ENCODE peak calls at places on chromosomes 2 and 18, in nine cellular contexts. One of them, this sample, is unnamed.

GRCh38 chr18:58496937-58497336 is 132.0 kb downstream of the ALPK2 start:
- DNase-seq in body of pancreas: no peak
- DNase-seq in epithelial cell of proximal tubule: no peak
- DNase-seq in A549: peak; percentile 8
- DNase-seq in endothelial cell: peak; percentile 46
- DNase-seq in brain microvascular endothelial cell: no peak
- DNase-seq in fibroblast of villous mesenchyme: no peak
- DNase-seq in cardiac muscle cell: no peak
- DNase-seq in PC-9: no peak
- DNase-seq in this sample: no peak

GRCh38 chr2:44805391-44805790 is 136.1 kb upstream of the SIX3 start:
- DNase-seq in body of pancreas: no peak
- DNase-seq in epithelial cell of proximal tubule: no peak
- DNase-seq in A549: no peak
- DNase-seq in endothelial cell: no peak
- DNase-seq in brain microvascular endothelial cell: no peak
- DNase-seq in fibroblast of villous mesenchyme: no peak
- DNase-seq in cardiac muscle cell: no peak
- DNase-seq in PC-9: no peak
- DNase-seq in this sample: no peak

GRCh38 chr2:36032046-36032445 is 323.5 kb upstream of the CRIM1 start:
- DNase-seq in body of pancreas: no peak
- DNase-seq in epithelial cell of proximal tubule: no peak
- DNase-seq in A549: no peak
- DNase-seq in endothelial cell: no peak
- DNase-seq in brain microvascular endothelial cell: no peak
- DNase-seq in fibroblast of villous mesenchyme: no peak
- DNase-seq in cardiac muscle cell: no peak
- DNase-seq in PC-9: no peak
- DNase-seq in this sample: no peak

GRCh38 chr2:28286678-28287077 is 106.0 kb upstream of the FOSL2 start:
- DNase-seq in body of pancreas: no peak
- DNase-seq in epithelial cell of proximal tubule: no peak
- DNase-seq in A549: no peak
- DNase-seq in endothelial cell: no peak
- DNase-seq in brain microvascular endothelial cell: peak; percentile 25
- DNase-seq in fibroblast of villous mesenchyme: peak; percentile 52
- DNase-seq in cardiac muscle cell: no peak
- DNase-seq in PC-9: no peak
- DNase-seq in this sample: no peak

GRCh38 chr18:297936-298335 is 30.1 kb upstream of the THOC1 start:
- DNase-seq in body of pancreas: no peak
- DNase-seq in epithelial cell of proximal tubule: no peak
- DNase-seq in A549: no peak
- DNase-seq in endothelial cell: no peak
- DNase-seq in brain microvascular endothelial cell: no peak
- DNase-seq in fibroblast of villous mesenchyme: no peak
- DNase-seq in cardiac muscle cell: no peak
- DNase-seq in PC-9: no peak
- DNase-seq in this sample: no peak

GRCh38 chr2:108941161-108941665 is 47.8 kb downstream of the EDAR start:
- DNase-seq in body of pancreas: no peak
- DNase-seq in epithelial cell of proximal tubule: no peak
- DNase-seq in A549: no peak
- DNase-seq in endothelial cell: no peak
- DNase-seq in brain microvascular endothelial cell: no peak
- DNase-seq in fibroblast of villous mesenchyme: no peak
- DNase-seq in cardiac muscle cell: no peak
- DNase-seq in PC-9: no peak
- DNase-seq in this sample: no peak

GRCh38 chr18:24271381-24272331 is 126.0 kb downstream of the OSBPL1A start:
- DNase-seq in body of pancreas: peak; percentile 85
- DNase-seq in epithelial cell of proximal tubule: no peak
- DNase-seq in A549: peak; percentile 56
- DNase-seq in endothelial cell: peak; percentile 73
- DNase-seq in brain microvascular endothelial cell: peak; percentile 63
- DNase-seq in fibroblast of villous mesenchyme: peak; percentile 76
- DNase-seq in cardiac muscle cell: peak; percentile 85
- DNase-seq in PC-9: peak; percentile 61
- DNase-seq in this sample: no peak

GRCh38 chr2:239779592-239779983 is 245.6 kb downstream of the NDUFA10 start:
- DNase-seq in body of pancreas: no peak
- DNase-seq in epithelial cell of proximal tubule: no peak
- DNase-seq in A549: no peak
- DNase-seq in endothelial cell: no peak
- DNase-seq in brain microvascular endothelial cell: no peak
- DNase-seq in fibroblast of villous mesenchyme: no peak
- DNase-seq in cardiac muscle cell: no peak
- DNase-seq in PC-9: no peak
- DNase-seq in this sample: no peak

GRCh38 chr2:20164734-20165242 is 60.1 kb downstream of the SDC1 start:
- DNase-seq in body of pancreas: no peak
- DNase-seq in epithelial cell of proximal tubule: no peak
- DNase-seq in A549: no peak
- DNase-seq in endothelial cell: no peak
- DNase-seq in brain microvascular endothelial cell: no peak
- DNase-seq in fibroblast of villous mesenchyme: no peak
- DNase-seq in cardiac muscle cell: peak; percentile 50
- DNase-seq in PC-9: no peak
- DNase-seq in this sample: no peak

GRCh38 chr2:207015901-207016300 is 76.6 kb downstream of the CPO start:
- DNase-seq in body of pancreas: no peak
- DNase-seq in epithelial cell of proximal tubule: no peak
- DNase-seq in A549: no peak
- DNase-seq in endothelial cell: no peak
- DNase-seq in brain microvascular endothelial cell: no peak
- DNase-seq in fibroblast of villous mesenchyme: no peak
- DNase-seq in cardiac muscle cell: no peak
- DNase-seq in PC-9: no peak
- DNase-seq in this sample: no peak

GRCh38 chr2:179410552-179411356 is 146.1 kb upstream of the SESTD1 start:
- DNase-seq in body of pancreas: peak; percentile 67
- DNase-seq in epithelial cell of proximal tubule: no peak
- DNase-seq in A549: peak; percentile 13
- DNase-seq in endothelial cell: peak; percentile 47
- DNase-seq in brain microvascular endothelial cell: peak; percentile 73
- DNase-seq in fibroblast of villous mesenchyme: peak; percentile 64
- DNase-seq in cardiac muscle cell: peak; percentile 79
- DNase-seq in PC-9: peak; percentile 50
- DNase-seq in this sample: no peak

GRCh38 chr18:13579874-13580273 is 146.5 kb downstream of the FAM210A start:
- DNase-seq in body of pancreas: no peak
- DNase-seq in epithelial cell of proximal tubule: no peak
- DNase-seq in A549: no peak
- DNase-seq in endothelial cell: no peak
- DNase-seq in brain microvascular endothelial cell: no peak
- DNase-seq in fibroblast of villous mesenchyme: no peak
- DNase-seq in cardiac muscle cell: no peak
- DNase-seq in PC-9: no peak
- DNase-seq in this sample: no peak

GRCh38 chr2:25491966-25492532 is 150.3 kb upstream of the DNMT3A start:
- DNase-seq in body of pancreas: no peak
- DNase-seq in epithelial cell of proximal tubule: no peak
- DNase-seq in A549: peak; percentile 28
- DNase-seq in endothelial cell: no peak
- DNase-seq in brain microvascular endothelial cell: no peak
- DNase-seq in fibroblast of villous mesenchyme: peak; percentile 83
- DNase-seq in cardiac muscle cell: peak; percentile 64
- DNase-seq in PC-9: peak; percentile 63
- DNase-seq in this sample: no peak

GRCh38 chr2:119196301-119197124 is 27.1 kb upstream of the STEAP3 start:
- DNase-seq in body of pancreas: no peak
- DNase-seq in epithelial cell of proximal tubule: no peak
- DNase-seq in A549: no peak
- DNase-seq in endothelial cell: peak; percentile 45
- DNase-seq in brain microvascular endothelial cell: no peak
- DNase-seq in fibroblast of villous mesenchyme: no peak
- DNase-seq in cardiac muscle cell: peak; percentile 19
- DNase-seq in PC-9: peak; percentile 53
- DNase-seq in this sample: no peak

GRCh38 chr2:223860809-223861738 is 23.7 kb upstream of the AP1S3 start:
- DNase-seq in body of pancreas: peak; percentile 82
- DNase-seq in epithelial cell of proximal tubule: peak; percentile 86
- DNase-seq in A549: peak; percentile 85
- DNase-seq in endothelial cell: no peak
- DNase-seq in brain microvascular endothelial cell: peak; percentile 74
- DNase-seq in fibroblast of villous mesenchyme: peak; percentile 88
- DNase-seq in cardiac muscle cell: peak; percentile 92
- DNase-seq in PC-9: peak; percentile 98
- DNase-seq in this sample: no peak

GRCh38 chr2:68320118-68320641 is 431 bp upstream of the CNRIP1 start:
- DNase-seq in body of pancreas: peak; percentile 3
- DNase-seq in epithelial cell of proximal tubule: no peak
- DNase-seq in A549: no peak
- DNase-seq in endothelial cell: peak; percentile 30
- DNase-seq in brain microvascular endothelial cell: no peak
- DNase-seq in fibroblast of villous mesenchyme: no peak
- DNase-seq in cardiac muscle cell: no peak
- DNase-seq in PC-9: no peak
- DNase-seq in this sample: no peak

DNA sequence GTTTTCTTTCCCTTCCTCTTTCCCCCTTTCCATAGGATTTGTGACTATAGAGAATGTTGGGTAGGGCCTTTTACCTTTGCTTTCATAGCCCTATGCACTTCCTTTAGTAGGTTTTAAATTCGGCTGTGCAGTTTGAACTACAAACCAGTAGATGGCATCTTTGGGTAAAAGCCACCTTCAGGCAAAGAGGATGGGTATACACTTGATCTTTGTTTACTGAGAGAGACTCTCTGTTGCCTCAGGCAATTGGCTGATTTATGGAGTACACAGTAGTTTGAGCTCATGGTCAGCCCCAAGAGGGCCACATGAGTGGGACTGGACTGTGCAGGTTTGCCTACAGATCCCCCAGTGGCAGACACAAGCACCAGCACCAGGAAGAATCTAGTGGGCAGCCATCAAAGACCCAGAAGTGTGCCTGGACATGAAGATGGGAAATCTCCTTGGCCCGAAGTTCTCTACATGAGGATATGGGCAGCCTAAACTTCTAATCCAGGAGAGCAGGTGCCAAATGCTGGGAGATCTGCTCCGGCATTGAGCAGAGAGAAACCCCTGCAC is 1304.3 kb upstream of the DDX18 start:
- DNase-seq in body of pancreas: no peak
- DNase-seq in epithelial cell of proximal tubule: no peak
- DNase-seq in A549: no peak
- DNase-seq in endothelial cell: peak; percentile 17
- DNase-seq in brain microvascular endothelial cell: no peak
- DNase-seq in fibroblast of villous mesenchyme: no peak
- DNase-seq in cardiac muscle cell: peak; percentile 14
- DNase-seq in PC-9: peak; percentile 37
- DNase-seq in this sample: no peak
- TF ChIP-seq CTCF in body of pancreas: no peak
- TF ChIP-seq CTCF in epithelial cell of proximal tubule: peak; percentile 54
- TF ChIP-seq CTCF in A549: no peak
- TF ChIP-seq CTCF in endothelial cell: peak; percentile 59
- TF ChIP-seq CTCF in brain microvascular endothelial cell: no peak
- TF ChIP-seq CTCF in fibroblast of villous mesenchyme: peak; percentile 5
- TF ChIP-seq CTCF in cardiac muscle cell: peak; percentile 31
- TF ChIP-seq CTCF in PC-9: peak; percentile 61
- TF ChIP-seq CTCF in this sample: no peak

DNA sequence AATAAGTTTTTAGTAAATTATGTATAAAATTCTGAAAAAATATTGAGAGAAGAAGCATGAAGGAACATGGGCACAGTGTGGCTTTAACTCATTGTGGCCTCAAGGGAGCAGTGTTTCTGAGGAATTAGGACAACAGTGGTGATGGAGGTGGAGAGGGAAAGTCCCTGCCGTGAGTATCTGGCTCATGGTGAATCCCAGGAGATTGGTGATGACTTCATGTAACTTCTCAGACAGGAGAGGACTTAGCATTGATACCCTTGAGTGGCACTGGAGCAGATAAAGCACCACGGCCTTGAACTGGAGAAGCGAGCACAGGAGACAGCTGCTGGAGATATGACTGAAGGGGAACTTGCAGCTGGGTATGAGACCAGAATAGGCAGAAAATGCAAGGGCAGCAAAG is 35.0 kb upstream of the LRP1B start:
- DNase-seq in body of pancreas: peak; percentile 2
- DNase-seq in epithelial cell of proximal tubule: peak; percentile 48
- DNase-seq in A549: peak; percentile 11
- DNase-seq in endothelial cell: peak; percentile 26
- DNase-seq in brain microvascular endothelial cell: peak; percentile 88
- DNase-seq in fibroblast of villous mesenchyme: peak; percentile 38
- DNase-seq in cardiac muscle cell: peak; percentile 53
- DNase-seq in PC-9: no peak
- DNase-seq in this sample: no peak
- TF ChIP-seq CTCF in body of pancreas: peak; percentile 16
- TF ChIP-seq CTCF in epithelial cell of proximal tubule: peak; percentile 77
- TF ChIP-seq CTCF in A549: peak; percentile 49
- TF ChIP-seq CTCF in endothelial cell: no peak
- TF ChIP-seq CTCF in brain microvascular endothelial cell: peak; percentile 76
- TF ChIP-seq CTCF in fibroblast of villous mesenchyme: peak; percentile 53
- TF ChIP-seq CTCF in cardiac muscle cell: peak; percentile 44
- TF ChIP-seq CTCF in PC-9: peak; percentile 53
- TF ChIP-seq CTCF in this sample: no peak

GRCh38 chr2:177064417-177064816 is 148.2 kb upstream of the HNRNPA3 start:
- DNase-seq in body of pancreas: no peak
- DNase-seq in epithelial cell of proximal tubule: peak; percentile 7
- DNase-seq in A549: no peak
- DNase-seq in endothelial cell: no peak
- DNase-seq in brain microvascular endothelial cell: no peak
- DNase-seq in fibroblast of villous mesenchyme: no peak
- DNase-seq in cardiac muscle cell: no peak
- DNase-seq in PC-9: no peak
- DNase-seq in this sample: no peak
- TF ChIP-seq CTCF in body of pancreas: no peak
- TF ChIP-seq CTCF in epithelial cell of proximal tubule: peak; percentile 14
- TF ChIP-seq CTCF in A549: no peak
- TF ChIP-seq CTCF in endothelial cell: no peak
- TF ChIP-seq CTCF in brain microvascular endothelial cell: no peak
- TF ChIP-seq CTCF in fibroblast of villous mesenchyme: no peak
- TF ChIP-seq CTCF in cardiac muscle cell: no peak
- TF ChIP-seq CTCF in PC-9: no peak
- TF ChIP-seq CTCF in this sample: no peak

DNA sequence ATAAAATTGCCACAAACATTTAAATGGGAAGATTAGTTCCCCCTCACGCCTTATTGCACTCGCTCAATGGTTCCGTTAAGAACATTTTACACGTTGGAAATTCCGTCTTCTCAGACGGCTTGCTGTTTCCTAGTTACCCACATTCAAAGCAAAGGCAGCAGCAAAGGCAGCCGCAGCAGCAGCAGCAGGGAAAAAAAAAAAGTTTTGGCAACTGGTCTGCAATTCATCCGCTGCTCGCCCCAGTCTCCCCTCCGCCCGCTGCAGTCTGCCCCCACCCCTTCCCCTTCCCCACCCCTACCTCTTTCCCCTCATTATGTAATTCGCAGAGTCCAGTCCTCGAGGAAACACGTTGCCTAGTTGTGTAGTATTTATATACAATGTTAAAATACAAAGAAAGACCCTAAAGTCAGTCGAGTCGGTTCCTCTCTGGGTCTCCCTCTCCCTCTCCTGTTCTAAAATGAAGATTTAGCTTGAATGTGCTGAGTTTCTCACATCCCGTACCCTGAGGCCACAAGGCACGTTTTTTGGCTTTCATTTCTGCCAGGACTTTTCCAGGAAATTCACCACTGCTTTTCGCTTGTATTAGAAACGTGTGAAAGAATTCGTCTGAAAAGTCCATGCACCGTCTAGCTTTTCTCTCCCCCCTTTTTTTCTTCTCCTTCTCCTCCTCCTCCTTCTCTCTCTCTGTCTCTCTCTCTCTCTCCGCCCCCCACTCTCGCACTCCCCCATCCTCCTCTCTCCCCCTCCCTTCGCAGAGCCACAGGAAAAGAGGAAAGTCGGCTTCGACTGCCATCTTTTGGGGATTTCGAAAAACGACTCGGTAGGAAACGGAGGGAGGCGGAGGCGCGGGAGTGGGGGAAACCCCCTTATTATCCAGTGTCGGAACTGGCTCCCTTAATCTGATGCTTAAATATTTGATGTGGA is 140.0 kb downstream of the MEIS1 start:
- DNase-seq in body of pancreas: peak; percentile 82
- DNase-seq in epithelial cell of proximal tubule: peak; percentile 37
- DNase-seq in A549: peak; percentile 79
- DNase-seq in endothelial cell: peak; percentile 70
- DNase-seq in brain microvascular endothelial cell: peak; percentile 42
- DNase-seq in fibroblast of villous mesenchyme: peak; percentile 93
- DNase-seq in cardiac muscle cell: peak; percentile 91
- DNase-seq in PC-9: peak; percentile 56
- DNase-seq in this sample: no peak
- TF ChIP-seq CTCF in body of pancreas: peak; percentile 75
- TF ChIP-seq CTCF in epithelial cell of proximal tubule: peak; percentile 71
- TF ChIP-seq CTCF in A549: peak; percentile 83
- TF ChIP-seq CTCF in endothelial cell: peak; percentile 18
- TF ChIP-seq CTCF in brain microvascular endothelial cell: peak; percentile 69
- TF ChIP-seq CTCF in fibroblast of villous mesenchyme: peak; percentile 61
- TF ChIP-seq CTCF in cardiac muscle cell: peak; percentile 58
- TF ChIP-seq CTCF in PC-9: peak; percentile 78
- TF ChIP-seq CTCF in this sample: no peak